ENCODE peak calls at places on chromosomes 6 and 20, in nine cellular contexts. H is breast epithelium, W is EH, Y is dorsolateral prefrontal cortex, Q is NCI-H2081 treated with DMSO at 0.1 percent for 48 hours, J is A549, K is cardiac muscle cell, G is kidney glomerular epithelial cell, E is progenitor cell of endocrine pancreas. Z is an unnamed sample.

GRCh38 chr6:17725083-17725482 is 18.4 kb upstream of the NUP153 start:
- DNase-seq in H (no peak), W (peak), Y (no peak), Q (peak), J (no peak), K (peak), G (no peak), E (no peak), Z (no peak)

GRCh38 chr6:46688966-46689335 is 1.3 kb downstream of the TDRD6 start:
- DNase-seq in H (no peak), W (no peak), Y (no peak), Q (no peak), J (no peak), K (no peak), G (no peak), E (no peak), Z (no peak)

GRCh38 chr6:165486183-165487137 is 176.6 kb downstream of the PDE10A start:
- DNase-seq in H (no peak), W (no peak), Y (no peak), Q (no peak), J (no peak), K (peak), G (no peak), E (no peak), Z (no peak)

GRCh38 chr6:14671261-14671681 is 553.7 kb downstream of the CD83 start:
- DNase-seq in H (no peak), W (peak), Y (no peak), Q (no peak), J (no peak), K (peak), G (peak), E (no peak), Z (no peak)

GRCh38 chr6:44133003-44133931 is 5.9 kb downstream of the TMEM63B start:
- DNase-seq in H (peak), W (peak), Y (peak), Q (no peak), J (peak), K (peak), G (no peak), E (no peak), Z (no peak)

GRCh38 chr6:139533573-139534471 is 159.4 kb upstream of the CITED2 start:
- DNase-seq in H (no peak), W (peak), Y (no peak), Q (no peak), J (peak), K (peak), G (peak), E (no peak), Z (peak)

GRCh38 chr6:150867117-150867516 is 1.6 kb downstream of the MTHFD1L start:
- DNase-seq in H (no peak), W (no peak), Y (no peak), Q (no peak), J (no peak), K (peak), G (peak), E (no peak), Z (no peak)

GRCh38 chr6:90238663-90239542 is 57.7 kb downstream of the BACH2 start:
- DNase-seq in H (no peak), W (no peak), Y (no peak), Q (no peak), J (no peak), K (no peak), G (no peak), E (no peak), Z (no peak)

GRCh38 chr20:19952392-19952791 is 64.8 kb upstream of the NAA20 start:
- DNase-seq in H (no peak), W (peak), Y (no peak), Q (peak), J (no peak), K (no peak), G (no peak), E (no peak), Z (peak)

GRCh38 chr6:108565893-108566292 is 5.2 kb downstream of the FOXO3 start:
- DNase-seq in H (no peak), W (peak), Y (no peak), Q (no peak), J (no peak), K (peak), G (no peak), E (no peak), Z (peak)

GRCh38 chr20:19621072-19621471 is 137.0 kb upstream of the RIN2 start:
- DNase-seq in H (no peak), W (peak), Y (no peak), Q (no peak), J (no peak), K (no peak), G (peak), E (no peak), Z (no peak)